ENCODE peak calls at places on chromosome 3, in four cellular contexts. D is GM12891, C is HepG2, V is K562. B is an unnamed sample.

GRCh38 chr3:46544771-46545503 is 21.2 kb downstream of the LRRC2 start:
- DNase-seq in D (no peak), V (no peak), C (no peak), B (no peak)

GRCh38 chr3:195802261-195802701 is 9.4 kb downstream of the MUC4 start:
- DNase-seq in V (no peak), C (no peak), D (no peak), B (no peak)

GRCh38 chr3:159169828-159170227 is 368.0 kb downstream of the MFSD1 start:
- DNase-seq in C (peak), D (no peak), V (no peak), B (no peak)

GRCh38 chr3:119819806-119820205 is 37.9 kb downstream of the NR1I2 start:
- DNase-seq in D (no peak), C (no peak), V (no peak), B (no peak)

GRCh38 chr3:40576431-40576830 is 51.7 kb downstream of the ZNF621 start:
- DNase-seq in C (no peak), D (no peak), V (no peak), B (no peak)

GRCh38 chr3:194570898-194571297 is 62.3 kb downstream of the TMEM44 start:
- DNase-seq in D (no peak), C (no peak), V (no peak), B (no peak)

GRCh38 chr3:123098411-123099330 is 31.8 kb downstream of the PDIA5 start:
- DNase-seq in C (no peak), D (no peak), V (no peak), B (no peak)

GRCh38 chr3:157755254-157755653 is 252.0 kb upstream of the VEPH1 start:
- DNase-seq in V (no peak), D (no peak), C (no peak), B (no peak)

GRCh38 chr3:159253860-159254259 is 452.0 kb downstream of the MFSD1 start:
- DNase-seq in D (no peak), C (no peak), V (no peak), B (no peak)

GRCh38 chr3:27606537-27606936 is 115.6 kb downstream of the EOMES start:
- DNase-seq in V (no peak), D (no peak), C (no peak), B (no peak)

GRCh38 chr3:30103186-30103585 is 503.2 kb upstream of the TGFBR2 start:
- DNase-seq in V (no peak), C (no peak), D (no peak), B (no peak)

GRCh38 chr3:74861211-74861610 is 246.8 kb upstream of the CNTN3 start:
- DNase-seq in D (no peak), C (no peak), V (no peak), B (no peak)

GRCh38 chr3:190229632-190230424 is 92.4 kb downstream of the CLDN1 start:
- DNase-seq in D (no peak), V (no peak), C (peak), B (no peak)

GRCh38 chr3:62870321-62870720 is 4.9 kb downstream of the CADPS start:
- DNase-seq in C (no peak), V (no peak), D (no peak), B (no peak)

GRCh38 chr3:3559786-3560185 is 239.4 kb upstream of the LRRN1 start:
- DNase-seq in D (no peak), C (no peak), V (no peak), B (no peak)

GRCh38 chr3:151316267-151316991 is at the start of gene GPR87:
- DNase-seq in C (no peak), V (no peak), D (no peak), B (no peak)

GRCh38 chr3:195133462-195133861 is 137.5 kb downstream of the XXYLT1 start:
- DNase-seq in V (no peak), D (no peak), C (no peak), B (no peak)

GRCh38 chr3:27521179-27521871 is 37.1 kb upstream of the SLC4A7 start:
- DNase-seq in D (no peak), C (peak), V (no peak), B (no peak)

GRCh38 chr3:12509466-12509865 is 25.2 kb downstream of the TSEN2 start:
- DNase-seq in V (no peak), C (no peak), D (no peak), B (no peak)

GRCh38 chr3:113084777-113085176 is 94.0 kb downstream of the GTPBP8 start:
- DNase-seq in C (no peak), V (no peak), D (no peak), B (no peak)

DNA sequence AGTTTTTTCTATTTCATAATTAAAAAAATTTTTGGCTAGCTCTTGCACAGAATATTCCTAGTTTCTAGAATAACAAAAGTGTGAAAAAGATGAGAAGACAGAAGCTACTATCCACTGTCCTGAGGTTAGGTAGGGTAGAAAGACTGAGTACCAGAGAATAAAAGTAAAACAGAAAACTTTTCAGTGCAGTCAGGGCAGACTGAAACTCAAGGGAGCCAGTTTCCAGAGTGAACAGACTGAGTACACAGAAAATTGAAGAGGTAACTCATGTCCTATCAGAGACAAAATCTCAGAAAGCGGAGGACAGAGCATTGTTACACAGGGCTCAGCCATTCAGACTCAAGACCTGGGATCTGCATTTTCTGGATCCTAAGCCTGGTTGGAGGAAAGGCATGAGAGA is 8.8 kb upstream of the FBXO40 start:
- DNase-seq in V (no peak), C (no peak), D (no peak), B (no peak)
- TF ChIP-seq POLR2A in V (no peak), C (no peak), D (no peak), B (no peak)

GRCh38 chr3:133980550-133980949 is 49.2 kb downstream of the SLCO2A1 start:
- DNase-seq in C (no peak), V (no peak), D (no peak), B (no peak)

GRCh38 chr3:133980035-133980434 is 49.7 kb downstream of the SLCO2A1 start:
- DNase-seq in C (no peak), D (no peak), V (no peak), B (no peak)

GRCh38 chr3:133979553-133979952 is 50.2 kb downstream of the SLCO2A1 start:
- DNase-seq in V (no peak), C (no peak), D (no peak), B (no peak)

GRCh38 chr3:133973249-133973980 is 56.3 kb downstream of the SLCO2A1 start:
- DNase-seq in V (no peak), C (no peak), D (no peak), B (no peak)

GRCh38 chr3:133977568-133977967 is 52.2 kb downstream of the SLCO2A1 start:
- DNase-seq in V (no peak), D (no peak), C (no peak), B (no peak)
- TF ChIP-seq POLR2AphosphoS5 in V (no peak), D (no peak), C (no peak), B (no peak)

DNA sequence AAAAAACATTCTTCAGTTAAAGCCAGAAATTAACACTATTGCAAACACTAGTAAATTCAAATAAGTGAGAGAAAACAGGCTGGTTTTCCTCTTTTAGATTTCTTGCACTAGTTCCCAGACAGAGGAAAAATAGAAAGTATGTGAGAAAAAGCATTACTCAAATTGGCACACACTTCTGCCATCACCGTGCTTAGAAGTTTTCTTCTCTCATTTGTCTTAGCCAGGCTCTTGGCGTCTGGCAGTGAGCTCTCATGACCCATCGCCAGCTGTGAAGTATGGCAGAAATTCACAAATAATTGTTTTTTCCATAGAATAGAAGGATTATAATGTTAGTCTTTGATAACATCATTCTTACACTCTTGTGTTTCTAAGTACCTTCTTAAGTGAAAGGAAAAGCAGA is 515.9 kb downstream of the GBE1 start:
- DNase-seq in V (no peak), D (no peak), C (no peak), B (no peak)
- TF ChIP-seq TAF1 in V (no peak), D (no peak), C (no peak), B (no peak)

GRCh38 chr3:61251174-61251972 is at the start of gene FHIT:
- DNase-seq in C (peak), D (peak), V (peak), B (peak)
- TF ChIP-seq POLR2A in C (peak), D (no peak), V (peak), B (peak)

GRCh38 chr3:66010348-66011097 is 28.2 kb downstream of the MAGI1 start:
- DNase-seq in D (no peak), C (peak), V (no peak), B (no peak)

GRCh38 chr3:66014056-66014455 is 24.7 kb downstream of the MAGI1 start:
- DNase-seq in V (no peak), D (no peak), C (no peak), B (no peak)

GRCh38 chr3:66014641-66015040 is 24.1 kb downstream of the MAGI1 start:
- DNase-seq in D (no peak), V (no peak), C (no peak), B (no peak)

GRCh38 chr3:66012711-66013110 is 26.0 kb downstream of the MAGI1 start:
- DNase-seq in D (no peak), C (no peak), V (no peak), B (no peak)

GRCh38 chr3:66011098-66011655 is 27.5 kb downstream of the MAGI1 start:
- DNase-seq in C (peak), D (no peak), V (no peak), B (no peak)
- TF ChIP-seq POLR2AphosphoS5 in C (no peak), D (no peak), V (no peak), B (no peak)

GRCh38 chr3:48344867-48345507 is 11.5 kb upstream of the SPINK8 start:
- DNase-seq in D (no peak), C (no peak), V (no peak), B (no peak)
- TF ChIP-seq TAF1 in D (no peak), C (no peak), V (no peak), B (no peak)

B was measured in GM12892.